ENCODE peak calls at places on chromosomes 1 and 21, in four cellular contexts. J is tibial artery, M is brain microvascular endothelial cell, F is uterus. L is an unnamed sample.

GRCh38 chr1:216822480-216822879 is 99.3 kb upstream of the ESRRG start:
- DNase-seq in J (no peak), M (no peak), F (no peak), L (no peak)

GRCh38 chr1:43225168-43225567 is 44.6 kb upstream of the TMEM125 start:
- DNase-seq in J (no peak), M (no peak), F (no peak), L (no peak)

GRCh38 chr1:211603191-211603701 is 24.3 kb upstream of the SLC30A1 start:
- DNase-seq in J (no peak), M (no peak), F (no peak), L (no peak)

GRCh38 chr1:56532359-56532696 is 47.0 kb downstream of the PLPP3 start:
- DNase-seq in J (no peak), M (no peak), F (peak; percentile 30), L (no peak)

GRCh38 chr1:91120915-91121314 is 99.1 kb upstream of the ZNF644 start:
- DNase-seq in J (no peak), M (no peak), F (no peak), L (no peak)

GRCh38 chr1:83918688-83919285 is 80.1 kb downstream of the TTLL7 start:
- DNase-seq in J (no peak), M (no peak), F (no peak), L (no peak)

GRCh38 chr1:11364170-11364569 is 91.2 kb downstream of the UBIAD1 start:
- DNase-seq in J (no peak), M (no peak), F (no peak), L (no peak)

GRCh38 chr1:78490861-78491310 is at the start of gene PTGFR:
- DNase-seq in J (peak; percentile 60), M (peak; percentile 5), F (peak; percentile 51), L (no peak)

GRCh38 chr1:91511386-91511785 is 10.7 kb downstream of the CDC7 start:
- DNase-seq in J (no peak), M (peak; percentile 3), F (no peak), L (no peak)

GRCh38 chr21:43949499-43950208 is 62.5 kb upstream of the TRAPPC10 start:
- DNase-seq in J (no peak), M (no peak), F (no peak), L (no peak)

GRCh38 chr1:245605480-245606156 is 450.8 kb downstream of the KIF26B start:
- DNase-seq in J (no peak), M (peak; percentile 41), F (no peak), L (peak; percentile 22)

GRCh38 chr1:201885531-201886075 is 3.1 kb upstream of the SHISA4 start:
- DNase-seq in J (no peak), M (no peak), F (peak; percentile 14), L (no peak)

GRCh38 chr1:173488001-173488400 is 10.9 kb downstream of the PRDX6 start:
- DNase-seq in J (no peak), M (no peak), F (no peak), L (no peak)

GRCh38 chr1:87965193-87965592 is 636.5 kb downstream of the LMO4 start:
- DNase-seq in J (no peak), M (no peak), F (no peak), L (no peak)

GRCh38 chr1:228088586-228089498 is 6.3 kb downstream of the ARF1 start:
- DNase-seq in J (peak; percentile 19), M (no peak), F (no peak), L (no peak)

GRCh38 chr1:228085287-228085926 is 2.9 kb downstream of the ARF1 start:
- DNase-seq in J (no peak), M (peak; percentile 55), F (no peak), L (no peak)

GRCh38 chr1:228089520-228090380 is 7.2 kb downstream of the ARF1 start:
- DNase-seq in J (peak; percentile 17), M (no peak), F (no peak), L (no peak)

GRCh38 chr1:228090613-228091081 is 8.1 kb downstream of the ARF1 start:
- DNase-seq in J (no peak), M (no peak), F (no peak), L (no peak)

DNA sequence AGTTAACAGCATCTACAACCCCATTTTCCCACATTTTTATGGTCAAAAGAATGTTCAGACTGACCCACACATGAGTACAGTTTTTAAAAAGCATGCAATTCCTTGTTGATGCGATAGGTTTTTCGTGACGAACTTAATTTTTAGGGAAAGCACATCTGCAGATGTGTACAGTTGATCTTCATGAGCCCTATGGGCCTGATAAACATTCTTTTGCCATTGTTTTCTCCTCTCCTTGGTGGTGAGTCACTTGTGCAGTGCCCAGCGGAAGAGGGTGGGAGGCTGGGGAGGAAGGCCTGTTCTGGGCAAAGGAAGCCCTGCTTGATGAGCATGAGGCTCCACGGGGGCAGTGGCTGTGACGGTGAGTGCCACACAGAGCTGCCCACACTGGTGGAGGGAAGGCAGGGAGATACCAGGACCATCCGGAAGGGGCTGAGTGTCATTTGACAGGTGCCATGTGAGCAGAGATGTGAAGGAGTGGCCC is 5.3 kb downstream of the ARF1 start:
- DNase-seq in J (no peak), M (peak; percentile 49), F (no peak), L (no peak)
- TF ChIP-seq CTCF in J (no peak), M (no peak), F (no peak), L (no peak)

DNA sequence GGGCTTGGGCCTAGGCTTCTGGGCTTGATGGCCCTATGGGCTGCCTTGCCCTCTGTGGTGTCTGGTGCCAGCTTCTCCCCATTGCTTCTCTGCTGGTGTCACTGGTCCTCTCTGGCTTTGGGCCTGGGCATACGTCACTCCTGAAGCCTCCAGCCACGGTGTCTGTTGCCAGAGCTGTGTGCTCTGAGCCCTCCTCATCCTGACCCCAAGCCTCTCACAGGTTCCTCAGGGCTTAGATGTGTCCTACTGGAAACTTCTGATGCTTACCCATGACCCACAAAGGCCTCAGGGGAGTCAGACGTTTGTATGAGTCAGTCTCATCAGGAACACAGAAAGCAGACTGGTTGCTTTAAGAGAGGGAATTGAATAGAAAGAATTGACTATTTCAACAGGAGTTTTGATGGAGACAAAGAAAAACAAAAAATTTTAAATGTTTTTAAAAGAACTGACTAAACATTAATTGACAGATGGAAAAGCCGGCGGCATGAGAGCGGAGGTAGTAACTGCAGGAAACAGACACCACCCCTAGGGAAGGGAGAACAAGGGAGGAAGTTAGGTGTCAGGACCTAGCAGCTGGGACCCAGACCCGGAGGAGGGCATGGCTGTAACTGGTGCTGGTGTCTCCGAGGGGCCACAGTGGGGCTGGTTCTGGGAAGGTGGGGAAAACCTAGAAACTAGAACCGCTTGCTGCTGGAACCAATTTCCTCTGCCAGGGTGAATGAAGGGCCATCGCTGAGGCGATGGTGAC is 39.9 kb upstream of the CITED4 start:
- DNase-seq in J (peak; percentile 50), M (peak; percentile 89), F (peak; percentile 27), L (peak; percentile 10)
- H3K27ac ChIP-seq in J (peak overlapping the region; percentile 66), M (peak overlapping the region; percentile 87), F (no peak overlapping the region), L (peak overlapping the region; percentile 22)

GRCh38 chr1:9233241-9233941 is 1.2 kb upstream of the H6PD start:
- DNase-seq in J (peak; percentile 94), M (peak; percentile 29), F (peak; percentile 91), L (peak; percentile 78)
- TF ChIP-seq CTCF in J (no peak), M (peak; percentile 19), F (peak; percentile 10), L (no peak)

GRCh38 chr1:159090566-159091546 is 14.3 kb upstream of the AIM2 start:
- DNase-seq in J (no peak), M (no peak), F (no peak), L (no peak)
- H3K27ac ChIP-seq in J (no peak overlapping the region), M (peak overlapping the region; percentile 70), F (no peak overlapping the region), L (no peak overlapping the region)